ENCODE peak calls at places on chromosomes 16 and 17, in six cellular contexts. One of them, this sample, is unnamed.

GRCh38 chr17:40937384-40937819 is at the start of gene KRT23:
- DNase-seq in lower lobe of right lung: no peak
- DNase-seq in activated B cell treated with CpG ODN at 0.5 μM for 24 hours: no peak
- DNase-seq in MCF 10A: peak
- DNase-seq in GM12878: no peak
- DNase-seq in thoracic aorta: no peak
- DNase-seq in this sample: no peak

GRCh38 chr17:63956296-63956920 is 16.3 kb downstream of the SCN4A start:
- DNase-seq in lower lobe of right lung: no peak
- DNase-seq in activated B cell treated with CpG ODN at 0.5 μM for 24 hours: no peak
- DNase-seq in MCF 10A: no peak
- DNase-seq in GM12878: no peak
- DNase-seq in thoracic aorta: no peak
- DNase-seq in this sample: no peak

GRCh38 chr16:80573700-80574120 is 32.9 kb downstream of the DYNLRB2 start:
- DNase-seq in lower lobe of right lung: no peak
- DNase-seq in activated B cell treated with CpG ODN at 0.5 μM for 24 hours: no peak
- DNase-seq in MCF 10A: no peak
- DNase-seq in GM12878: no peak
- DNase-seq in thoracic aorta: no peak
- DNase-seq in this sample: no peak

GRCh38 chr17:2691965-2692780 is 19.4 kb downstream of the CLUH start:
- DNase-seq in lower lobe of right lung: no peak
- DNase-seq in activated B cell treated with CpG ODN at 0.5 μM for 24 hours: no peak
- DNase-seq in MCF 10A: no peak
- DNase-seq in GM12878: no peak
- DNase-seq in thoracic aorta: no peak
- DNase-seq in this sample: no peak

GRCh38 chr17:7379134-7379533 is 1.8 kb upstream of the TNK1 start:
- DNase-seq in lower lobe of right lung: no peak
- DNase-seq in activated B cell treated with CpG ODN at 0.5 μM for 24 hours: no peak
- DNase-seq in MCF 10A: no peak
- DNase-seq in GM12878: no peak
- DNase-seq in thoracic aorta: no peak
- DNase-seq in this sample: no peak

GRCh38 chr17:55053855-55054254 is 85.3 kb downstream of the STXBP4 start:
- DNase-seq in lower lobe of right lung: no peak
- DNase-seq in activated B cell treated with CpG ODN at 0.5 μM for 24 hours: no peak
- DNase-seq in MCF 10A: no peak
- DNase-seq in GM12878: no peak
- DNase-seq in thoracic aorta: no peak
- DNase-seq in this sample: no peak

GRCh38 chr16:23877107-23878070 is 41.6 kb downstream of the PRKCB start:
- DNase-seq in lower lobe of right lung: no peak
- DNase-seq in activated B cell treated with CpG ODN at 0.5 μM for 24 hours: no peak
- DNase-seq in MCF 10A: no peak
- DNase-seq in GM12878: no peak
- DNase-seq in thoracic aorta: no peak
- DNase-seq in this sample: no peak

GRCh38 chr16:53257001-53257400 is 177.3 kb upstream of the RBL2 start:
- DNase-seq in lower lobe of right lung: no peak
- DNase-seq in activated B cell treated with CpG ODN at 0.5 μM for 24 hours: no peak
- DNase-seq in MCF 10A: peak
- DNase-seq in GM12878: no peak
- DNase-seq in thoracic aorta: no peak
- DNase-seq in this sample: no peak

GRCh38 chr17:17256316-17256715 is 19.3 kb upstream of the FLCN start:
- DNase-seq in lower lobe of right lung: no peak
- DNase-seq in activated B cell treated with CpG ODN at 0.5 μM for 24 hours: no peak
- DNase-seq in MCF 10A: no peak
- DNase-seq in GM12878: no peak
- DNase-seq in thoracic aorta: no peak
- DNase-seq in this sample: no peak

GRCh38 chr17:73420897-73421296 is 109.1 kb upstream of the CDC42EP4 start:
- DNase-seq in lower lobe of right lung: peak
- DNase-seq in activated B cell treated with CpG ODN at 0.5 μM for 24 hours: no peak
- DNase-seq in MCF 10A: peak
- DNase-seq in GM12878: no peak
- DNase-seq in thoracic aorta: no peak
- DNase-seq in this sample: no peak

GRCh38 chr16:80710918-80711317 is 93.5 kb downstream of the CDYL2 start:
- DNase-seq in lower lobe of right lung: no peak
- DNase-seq in activated B cell treated with CpG ODN at 0.5 μM for 24 hours: no peak
- DNase-seq in MCF 10A: no peak
- DNase-seq in GM12878: no peak
- DNase-seq in thoracic aorta: no peak
- DNase-seq in this sample: no peak

GRCh38 chr16:50636865-50637374 is 44.2 kb downstream of the SNX20 start:
- DNase-seq in lower lobe of right lung: no peak
- DNase-seq in activated B cell treated with CpG ODN at 0.5 μM for 24 hours: no peak
- DNase-seq in MCF 10A: no peak
- DNase-seq in GM12878: no peak
- DNase-seq in thoracic aorta: no peak
- DNase-seq in this sample: no peak

GRCh38 chr16:83113317-83113716 is 486.5 kb downstream of the CDH13 start:
- DNase-seq in lower lobe of right lung: no peak
- DNase-seq in activated B cell treated with CpG ODN at 0.5 μM for 24 hours: no peak
- DNase-seq in MCF 10A: peak
- DNase-seq in GM12878: no peak
- DNase-seq in thoracic aorta: no peak
- DNase-seq in this sample: no peak

GRCh38 chr16:53848277-53848942 is 144.5 kb downstream of the FTO start:
- DNase-seq in lower lobe of right lung: no peak
- DNase-seq in activated B cell treated with CpG ODN at 0.5 μM for 24 hours: no peak
- DNase-seq in MCF 10A: no peak
- DNase-seq in GM12878: no peak
- DNase-seq in thoracic aorta: no peak
- DNase-seq in this sample: no peak

GRCh38 chr17:48541036-48541573 is 3.8 kb downstream of the HOXB2 start:
- DNase-seq in lower lobe of right lung: no peak
- DNase-seq in activated B cell treated with CpG ODN at 0.5 μM for 24 hours: no peak
- DNase-seq in MCF 10A: no peak
- DNase-seq in GM12878: no peak
- DNase-seq in thoracic aorta: no peak
- DNase-seq in this sample: no peak

GRCh38 chr17:48586355-48586924 is 3.6 kb downstream of the HOXB3 start:
- DNase-seq in lower lobe of right lung: no peak
- DNase-seq in activated B cell treated with CpG ODN at 0.5 μM for 24 hours: no peak
- DNase-seq in MCF 10A: no peak
- DNase-seq in GM12878: no peak
- DNase-seq in thoracic aorta: no peak
- DNase-seq in this sample: no peak

GRCh38 chr16:21684199-21684598 is 20.4 kb downstream of the OTOA start:
- DNase-seq in lower lobe of right lung: no peak
- DNase-seq in activated B cell treated with CpG ODN at 0.5 μM for 24 hours: no peak
- DNase-seq in MCF 10A: peak
- DNase-seq in GM12878: no peak
- DNase-seq in thoracic aorta: no peak
- DNase-seq in this sample: no peak

GRCh38 chr16:78430281-78430680 is 330.8 kb downstream of the WWOX start:
- DNase-seq in lower lobe of right lung: no peak
- DNase-seq in activated B cell treated with CpG ODN at 0.5 μM for 24 hours: no peak
- DNase-seq in MCF 10A: no peak
- DNase-seq in GM12878: no peak
- DNase-seq in thoracic aorta: no peak
- DNase-seq in this sample: no peak

GRCh38 chr16:79278506-79278905 is 322.0 kb downstream of the MAF start:
- DNase-seq in lower lobe of right lung: no peak
- DNase-seq in activated B cell treated with CpG ODN at 0.5 μM for 24 hours: no peak
- DNase-seq in MCF 10A: no peak
- DNase-seq in GM12878: no peak
- DNase-seq in thoracic aorta: no peak
- DNase-seq in this sample: no peak

GRCh38 chr17:27581016-27581415 is 50.0 kb upstream of the LGALS9 start:
- DNase-seq in lower lobe of right lung: no peak
- DNase-seq in activated B cell treated with CpG ODN at 0.5 μM for 24 hours: no peak
- DNase-seq in MCF 10A: no peak
- DNase-seq in GM12878: no peak
- DNase-seq in thoracic aorta: no peak
- DNase-seq in this sample: no peak

GRCh38 chr17:55225237-55225636 is 39.5 kb upstream of the HLF start:
- DNase-seq in lower lobe of right lung: no peak
- DNase-seq in activated B cell treated with CpG ODN at 0.5 μM for 24 hours: no peak
- DNase-seq in MCF 10A: no peak
- DNase-seq in GM12878: no peak
- DNase-seq in thoracic aorta: no peak
- DNase-seq in this sample: no peak

GRCh38 chr17:47808036-47808829 is 13.4 kb downstream of the OSBPL7 start:
- DNase-seq in lower lobe of right lung: no peak
- DNase-seq in activated B cell treated with CpG ODN at 0.5 μM for 24 hours: no peak
- DNase-seq in MCF 10A: no peak
- DNase-seq in GM12878: no peak
- DNase-seq in thoracic aorta: no peak
- DNase-seq in this sample: no peak

GRCh38 chr17:40015005-40015997 is at the start of gene CSF3:
- DNase-seq in lower lobe of right lung: no peak
- DNase-seq in activated B cell treated with CpG ODN at 0.5 μM for 24 hours: no peak
- DNase-seq in MCF 10A: peak
- DNase-seq in GM12878: no peak
- DNase-seq in thoracic aorta: no peak
- DNase-seq in this sample: no peak

GRCh38 chr17:7177954-7178477 is 1.2 kb downstream of the ASGR1 start:
- DNase-seq in lower lobe of right lung: no peak
- DNase-seq in activated B cell treated with CpG ODN at 0.5 μM for 24 hours: no peak
- DNase-seq in MCF 10A: no peak
- DNase-seq in GM12878: no peak
- DNase-seq in thoracic aorta: no peak
- DNase-seq in this sample: no peak

GRCh38 chr17:19448341-19449268 is 37.6 kb downstream of the RNF112 start:
- DNase-seq in lower lobe of right lung: no peak
- DNase-seq in activated B cell treated with CpG ODN at 0.5 μM for 24 hours: no peak
- DNase-seq in MCF 10A: peak
- DNase-seq in GM12878: no peak
- DNase-seq in thoracic aorta: peak
- DNase-seq in this sample: no peak

GRCh38 chr17:78268960-78269892 is 37.8 kb downstream of the TMEM235 start:
- DNase-seq in lower lobe of right lung: no peak
- DNase-seq in activated B cell treated with CpG ODN at 0.5 μM for 24 hours: no peak
- DNase-seq in MCF 10A: no peak
- DNase-seq in GM12878: no peak
- DNase-seq in thoracic aorta: no peak
- DNase-seq in this sample: no peak

GRCh38 chr17:2049333-2050245 is 5.3 kb upstream of the HIC1 start:
- DNase-seq in lower lobe of right lung: peak
- DNase-seq in activated B cell treated with CpG ODN at 0.5 μM for 24 hours: peak
- DNase-seq in MCF 10A: peak
- DNase-seq in GM12878: no peak
- DNase-seq in thoracic aorta: no peak
- DNase-seq in this sample: peak

GRCh38 chr17:30376621-30377452 is 1.9 kb upstream of the CPD start:
- DNase-seq in lower lobe of right lung: no peak
- DNase-seq in activated B cell treated with CpG ODN at 0.5 μM for 24 hours: no peak
- DNase-seq in MCF 10A: peak
- DNase-seq in GM12878: peak
- DNase-seq in thoracic aorta: no peak
- DNase-seq in this sample: no peak

GRCh38 chr17:68318103-68318991 is 27.1 kb downstream of the ARSG start:
- DNase-seq in lower lobe of right lung: no peak
- DNase-seq in activated B cell treated with CpG ODN at 0.5 μM for 24 hours: no peak
- DNase-seq in MCF 10A: peak
- DNase-seq in GM12878: no peak
- DNase-seq in thoracic aorta: no peak
- DNase-seq in this sample: no peak

GRCh38 chr16:69513180-69513966 is 52.4 kb upstream of the NFAT5 start:
- DNase-seq in lower lobe of right lung: no peak
- DNase-seq in activated B cell treated with CpG ODN at 0.5 μM for 24 hours: no peak
- DNase-seq in MCF 10A: peak
- DNase-seq in GM12878: no peak
- DNase-seq in thoracic aorta: no peak
- DNase-seq in this sample: no peak

GRCh38 chr17:10879110-10879509 is 41.2 kb upstream of the PIRT start:
- DNase-seq in lower lobe of right lung: no peak
- DNase-seq in activated B cell treated with CpG ODN at 0.5 μM for 24 hours: no peak
- DNase-seq in MCF 10A: no peak
- DNase-seq in GM12878: no peak
- DNase-seq in thoracic aorta: no peak
- DNase-seq in this sample: peak

GRCh38 chr17:82212331-82213250 is at the start of gene CCDC57:
- DNase-seq in lower lobe of right lung: peak
- DNase-seq in activated B cell treated with CpG ODN at 0.5 μM for 24 hours: peak
- DNase-seq in MCF 10A: peak
- DNase-seq in GM12878: no peak
- DNase-seq in thoracic aorta: no peak
- DNase-seq in this sample: peak
- TF ChIP-seq CTCF in lower lobe of right lung: peak
- TF ChIP-seq CTCF in activated B cell treated with CpG ODN at 0.5 μM for 24 hours: no peak
- TF ChIP-seq CTCF in MCF 10A: no peak
- TF ChIP-seq CTCF in GM12878: no peak
- TF ChIP-seq CTCF in thoracic aorta: no peak
- TF ChIP-seq CTCF in this sample: no peak

DNA sequence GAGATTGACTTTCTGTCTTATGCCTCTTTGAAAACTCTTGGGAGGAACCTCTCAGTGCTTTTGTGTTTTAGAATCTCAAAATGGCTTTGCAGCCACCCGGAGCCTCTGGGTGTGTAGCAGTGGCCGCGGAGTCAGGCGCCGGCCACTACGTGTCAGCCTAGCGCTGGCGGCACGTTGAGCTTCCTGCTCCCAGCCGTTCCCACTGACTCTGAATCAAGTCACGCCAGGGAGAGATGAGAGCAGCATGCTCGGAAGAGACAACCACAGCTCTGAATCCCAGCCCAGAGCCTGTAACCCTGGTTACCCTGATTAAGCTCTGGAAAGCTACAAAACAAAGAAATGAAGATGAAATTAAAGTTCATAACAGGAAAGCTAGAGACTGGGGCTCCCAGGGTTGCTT is 97.4 kb upstream of the CACNG5 start:
- DNase-seq in lower lobe of right lung: no peak
- DNase-seq in activated B cell treated with CpG ODN at 0.5 μM for 24 hours: no peak
- DNase-seq in MCF 10A: no peak
- DNase-seq in GM12878: no peak
- DNase-seq in thoracic aorta: no peak
- DNase-seq in this sample: no peak
- TF ChIP-seq CTCF in lower lobe of right lung: no peak
- TF ChIP-seq CTCF in activated B cell treated with CpG ODN at 0.5 μM for 24 hours: no peak
- TF ChIP-seq CTCF in MCF 10A: no peak
- TF ChIP-seq CTCF in GM12878: no peak
- TF ChIP-seq CTCF in thoracic aorta: no peak
- TF ChIP-seq CTCF in this sample: no peak

DNA sequence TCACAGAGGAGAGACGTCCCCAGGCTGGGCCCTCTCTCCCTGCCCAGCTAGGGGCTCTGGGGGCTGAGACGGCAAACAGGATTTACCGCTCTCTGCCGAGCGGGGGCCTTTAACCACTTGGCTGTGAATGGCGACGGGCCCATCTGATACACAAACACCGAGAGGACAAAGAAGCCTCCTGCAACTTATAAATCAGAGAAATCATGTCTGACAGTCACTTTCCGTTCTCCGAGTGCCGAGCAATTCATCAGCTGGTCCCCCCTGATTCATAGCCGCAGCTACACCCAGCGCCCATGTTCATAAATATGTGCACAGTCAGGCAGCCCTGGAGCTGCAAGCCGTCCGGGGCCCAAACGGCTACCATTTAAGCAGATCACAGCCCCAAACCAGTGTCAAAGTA is 154.4 kb downstream of the C16orf78 start:
- DNase-seq in lower lobe of right lung: no peak
- DNase-seq in activated B cell treated with CpG ODN at 0.5 μM for 24 hours: no peak
- DNase-seq in MCF 10A: no peak
- DNase-seq in GM12878: no peak
- DNase-seq in thoracic aorta: no peak
- DNase-seq in this sample: peak
- TF ChIP-seq CTCF in lower lobe of right lung: no peak
- TF ChIP-seq CTCF in activated B cell treated with CpG ODN at 0.5 μM for 24 hours: no peak
- TF ChIP-seq CTCF in MCF 10A: no peak
- TF ChIP-seq CTCF in GM12878: no peak
- TF ChIP-seq CTCF in thoracic aorta: no peak
- TF ChIP-seq CTCF in this sample: no peak

GRCh38 chr17:80836658-80836965 is 155.0 kb upstream of the CHMP6 start:
- DNase-seq in lower lobe of right lung: no peak
- DNase-seq in activated B cell treated with CpG ODN at 0.5 μM for 24 hours: no peak
- DNase-seq in MCF 10A: no peak
- DNase-seq in GM12878: no peak
- DNase-seq in thoracic aorta: no peak
- DNase-seq in this sample: no peak
- TF ChIP-seq CTCF in lower lobe of right lung: no peak
- TF ChIP-seq CTCF in activated B cell treated with CpG ODN at 0.5 μM for 24 hours: no peak
- TF ChIP-seq CTCF in MCF 10A: no peak
- TF ChIP-seq CTCF in GM12878: no peak
- TF ChIP-seq CTCF in thoracic aorta: no peak
- TF ChIP-seq CTCF in this sample: no peak

This sample was measured in mesothelial cell of epicardium.